ENCODE peak calls at places on chromosome 4, in seven cellular contexts. K, V, Z, M, C, O and T are unnamed samples.
A peak's percentile ranks its signal among the peaks of the same experiment; 100 is the strongest.

GRCh38 chr4:85591361-85592098 is 116.6 kb downstream of the ARHGAP24 start:
- DNase-seq in K (no peak), V (no peak), Z (no peak), M (no peak), C (no peak), O (no peak), T (no peak)

GRCh38 chr4:163484906-163485305 is 9.6 kb upstream of the TMA16 start:
- DNase-seq in K (no peak), V (peak; percentile 28), Z (peak; percentile 45), M (peak; percentile 72), C (no peak), O (peak; percentile 40), T (peak; percentile 40)

GRCh38 chr4:48774760-48775398 is 5.2 kb downstream of the FRYL start:
- DNase-seq in K (no peak), V (no peak), Z (no peak), M (no peak), C (no peak), O (no peak), T (no peak)

GRCh38 chr4:119039160-119039559 is 96.5 kb upstream of the MYOZ2 start:
- DNase-seq in K (no peak), V (no peak), Z (no peak), M (no peak), C (no peak), O (no peak), T (no peak)

GRCh38 chr4:149264093-149264733 is 551.4 kb downstream of the IQCM start:
- DNase-seq in K (no peak), V (peak; percentile 27), Z (peak; percentile 60), M (peak; percentile 15), C (peak; percentile 46), O (no peak), T (no peak)

GRCh38 chr4:151430737-151431457 is 21.9 kb downstream of the FHIP1A start:
- DNase-seq in K (no peak), V (no peak), Z (no peak), M (no peak), C (no peak), O (no peak), T (no peak)

GRCh38 chr4:151766691-151767090 is 5.9 kb upstream of the GATB start:
- DNase-seq in K (no peak), V (no peak), Z (no peak), M (no peak), C (no peak), O (no peak), T (peak; percentile 8)

GRCh38 chr4:14260591-14260990 is 633.1 kb upstream of the BOD1L1 start:
- DNase-seq in K (no peak), V (no peak), Z (no peak), M (no peak), C (no peak), O (no peak), T (no peak)

GRCh38 chr4:70746179-70746839 is 24.5 kb downstream of the RUFY3 start:
- DNase-seq in K (no peak), V (peak; percentile 33), Z (peak; percentile 91), M (no peak), C (no peak), O (no peak), T (no peak)

GRCh38 chr4:71406459-71406963 is 67.7 kb downstream of the SLC4A4 start:
- DNase-seq in K (no peak), V (no peak), Z (peak; percentile 25), M (no peak), C (no peak), O (no peak), T (no peak)

GRCh38 chr4:73589261-73589847 is 30.9 kb downstream of the RASSF6 start:
- DNase-seq in K (no peak), V (peak; percentile 68), Z (peak; percentile 88), M (no peak), C (no peak), O (no peak), T (no peak)

GRCh38 chr4:67725132-67725531 is 24.2 kb upstream of the UBA6 start:
- DNase-seq in K (no peak), V (no peak), Z (peak; percentile 28), M (no peak), C (peak; percentile 57), O (no peak), T (no peak)

GRCh38 chr4:97235516-97235915 is 907.8 kb downstream of the STPG2 start:
- DNase-seq in K (no peak), V (no peak), Z (peak; percentile 6), M (no peak), C (no peak), O (no peak), T (no peak)

GRCh38 chr4:106481801-106482200 is 113.2 kb upstream of the GIMD1 start:
- DNase-seq in K (no peak), V (no peak), Z (no peak), M (no peak), C (no peak), O (no peak), T (no peak)

GRCh38 chr4:29861307-29861706 is 858.9 kb upstream of the PCDH7 start:
- DNase-seq in K (no peak), V (no peak), Z (no peak), M (no peak), C (no peak), O (no peak), T (no peak)

GRCh38 chr4:4864940-4865704 is 5.7 kb downstream of the MSX1 start:
- DNase-seq in K (no peak), V (no peak), Z (no peak), M (no peak), C (no peak), O (no peak), T (no peak)

GRCh38 chr4:166422475-166422874 is 549.4 kb downstream of the TLL1 start:
- DNase-seq in K (no peak), V (peak; percentile 50), Z (peak; percentile 57), M (no peak), C (no peak), O (no peak), T (no peak)

GRCh38 chr4:81724925-81725329 is 253.2 kb upstream of the RASGEF1B start:
- DNase-seq in K (no peak), V (no peak), Z (no peak), M (peak; percentile 37), C (peak; percentile 52), O (no peak), T (peak; percentile 14)

GRCh38 chr4:186725422-186726149 is 1.9 kb upstream of the FAT1 start:
- DNase-seq in K (no peak), V (peak; percentile 71), Z (peak; percentile 93), M (peak; percentile 76), C (peak; percentile 81), O (peak; percentile 58), T (no peak)

GRCh38 chr4:1249731-1250526 is 999 bp upstream of the CTBP1 start:
- DNase-seq in K (no peak), V (no peak), Z (peak; percentile 74), M (no peak), C (peak; percentile 58), O (no peak), T (peak; percentile 42)

GRCh38 chr4:5708171-5708828 is at the start of gene EVC2:
- DNase-seq in K (no peak), V (no peak), Z (peak; percentile 70), M (peak; percentile 80), C (no peak), O (peak; percentile 55), T (no peak)

GRCh38 chr4:48706741-48707140 is 73.3 kb downstream of the FRYL start:
- DNase-seq in K (no peak), V (no peak), Z (no peak), M (no peak), C (no peak), O (no peak), T (no peak)

GRCh38 chr4:126267689-126268088 is 952.9 kb downstream of the FAT4 start:
- DNase-seq in K (no peak), V (peak; percentile 10), Z (peak; percentile 91), M (no peak), C (no peak), O (no peak), T (no peak)

GRCh38 chr4:6235012-6235411 is 34.6 kb upstream of the WFS1 start:
- DNase-seq in K (no peak), V (no peak), Z (no peak), M (no peak), C (no peak), O (no peak), T (no peak)

GRCh38 chr4:139154952-139155557 is 22.0 kb downstream of the ELF2 start:
- DNase-seq in K (no peak), V (no peak), Z (no peak), M (no peak), C (no peak), O (no peak), T (no peak)

GRCh38 chr4:70895846-70896435 is 6.2 kb upstream of the MOB1B start:
- DNase-seq in K (no peak), V (no peak), Z (no peak), M (no peak), C (no peak), O (no peak), T (no peak)

GRCh38 chr4:10746371-10747143 is 62.0 kb upstream of the CLNK start:
- DNase-seq in K (no peak), V (no peak), Z (no peak), M (no peak), C (no peak), O (no peak), T (no peak)

GRCh38 chr4:167918077-167918476 is 174.3 kb upstream of the ANXA10 start:
- DNase-seq in K (no peak), V (no peak), Z (peak; percentile 9), M (no peak), C (no peak), O (no peak), T (no peak)

GRCh38 chr4:7014815-7015214 is 28.4 kb upstream of the TADA2B start:
- DNase-seq in K (no peak), V (no peak), Z (no peak), M (no peak), C (peak; percentile 95), O (no peak), T (no peak)

GRCh38 chr4:91448668-91449330 is 855.0 kb upstream of the GRID2 start:
- DNase-seq in K (no peak), V (peak; percentile 2), Z (peak; percentile 39), M (no peak), C (no peak), O (no peak), T (no peak)

GRCh38 chr4:78876568-78877320 is 62.5 kb downstream of the PAQR3 start:
- DNase-seq in K (no peak), V (peak; percentile 3), Z (peak; percentile 42), M (no peak), C (no peak), O (no peak), T (no peak)

GRCh38 chr4:137307806-137308205 is 224.5 kb downstream of the PCDH18 start:
- DNase-seq in K (no peak), V (peak; percentile 78), Z (peak; percentile 93), M (no peak), C (no peak), O (no peak), T (no peak)

GRCh38 chr4:88573995-88574394 is 18.3 kb upstream of the HERC3 start:
- DNase-seq in K (no peak), V (no peak), Z (no peak), M (no peak), C (no peak), O (no peak), T (no peak)

GRCh38 chr4:73673286-73673685 is 53.0 kb upstream of the RASSF6 start:
- DNase-seq in K (no peak), V (no peak), Z (no peak), M (no peak), C (no peak), O (no peak), T (no peak)

GRCh38 chr4:24810016-24810415 is 14.6 kb downstream of the SOD3 start:
- DNase-seq in K (no peak), V (no peak), Z (peak; percentile 44), M (no peak), C (no peak), O (no peak), T (no peak)